ENCODE peak calls at places on chromosome 11, in five cellular contexts. One of them, this sample, is unnamed.

GRCh38 chr11:61626580-61627380 is 45.9 kb upstream of the SYT7 start:
- DNase-seq in lung: peak
- DNase-seq in transverse colon: peak
- DNase-seq in fibroblast of mammary gland: no peak
- DNase-seq in A549: no peak
- DNase-seq in this sample: no peak

GRCh38 chr11:113470233-113470632 is 5.0 kb downstream of the DRD2 start:
- DNase-seq in lung: no peak
- DNase-seq in transverse colon: no peak
- DNase-seq in fibroblast of mammary gland: no peak
- DNase-seq in A549: no peak
- DNase-seq in this sample: no peak

GRCh38 chr11:11978792-11979486 is 29.5 kb downstream of the DKK3 start:
- DNase-seq in lung: no peak
- DNase-seq in transverse colon: peak
- DNase-seq in fibroblast of mammary gland: peak
- DNase-seq in A549: no peak
- DNase-seq in this sample: peak

GRCh38 chr11:31913985-31914384 is 102.9 kb upstream of the PAX6 start:
- DNase-seq in lung: no peak
- DNase-seq in transverse colon: no peak
- DNase-seq in fibroblast of mammary gland: no peak
- DNase-seq in A549: no peak
- DNase-seq in this sample: no peak

GRCh38 chr11:65112551-65113360 is 1.1 kb downstream of the TM7SF2 start:
- DNase-seq in lung: no peak
- DNase-seq in transverse colon: peak
- DNase-seq in fibroblast of mammary gland: no peak
- DNase-seq in A549: peak
- DNase-seq in this sample: peak

GRCh38 chr11:28963189-28963588 is 855.0 kb downstream of the METTL15 start:
- DNase-seq in lung: no peak
- DNase-seq in transverse colon: no peak
- DNase-seq in fibroblast of mammary gland: peak
- DNase-seq in A549: no peak
- DNase-seq in this sample: peak

GRCh38 chr11:94882931-94883330 is 90.4 kb downstream of the CWC15 start:
- DNase-seq in lung: no peak
- DNase-seq in transverse colon: no peak
- DNase-seq in fibroblast of mammary gland: no peak
- DNase-seq in A549: no peak
- DNase-seq in this sample: no peak

GRCh38 chr11:2759228-2760195 is 59.7 kb upstream of the KCNQ1OT1 start:
- DNase-seq in lung: no peak
- DNase-seq in transverse colon: peak
- DNase-seq in fibroblast of mammary gland: no peak
- DNase-seq in A549: no peak
- DNase-seq in this sample: no peak

GRCh38 chr11:73645570-73645969 is 811 bp upstream of the PLEKHB1 start:
- DNase-seq in lung: no peak
- DNase-seq in transverse colon: no peak
- DNase-seq in fibroblast of mammary gland: no peak
- DNase-seq in A549: no peak
- DNase-seq in this sample: no peak

GRCh38 chr11:27179334-27179733 is 138.7 kb downstream of the BBOX1 start:
- DNase-seq in lung: no peak
- DNase-seq in transverse colon: no peak
- DNase-seq in fibroblast of mammary gland: no peak
- DNase-seq in A549: no peak
- DNase-seq in this sample: no peak

GRCh38 chr11:125494033-125494364 is 2.1 kb downstream of the FEZ1 start:
- DNase-seq in lung: no peak
- DNase-seq in transverse colon: no peak
- DNase-seq in fibroblast of mammary gland: no peak
- DNase-seq in A549: no peak
- DNase-seq in this sample: no peak

GRCh38 chr11:125494987-125495725 is 909 bp downstream of the FEZ1 start:
- DNase-seq in lung: no peak
- DNase-seq in transverse colon: no peak
- DNase-seq in fibroblast of mammary gland: peak
- DNase-seq in A549: peak
- DNase-seq in this sample: peak

GRCh38 chr11:125498521-125498920 is 2.5 kb upstream of the FEZ1 start:
- DNase-seq in lung: no peak
- DNase-seq in transverse colon: no peak
- DNase-seq in fibroblast of mammary gland: no peak
- DNase-seq in A549: no peak
- DNase-seq in this sample: no peak

GRCh38 chr11:125496465-125496817 is 376 bp upstream of the FEZ1 start:
- DNase-seq in lung: no peak
- DNase-seq in transverse colon: no peak
- DNase-seq in fibroblast of mammary gland: no peak
- DNase-seq in A549: no peak
- DNase-seq in this sample: no peak

GRCh38 chr11:125494601-125494986 is 1.5 kb downstream of the FEZ1 start:
- DNase-seq in lung: no peak
- DNase-seq in transverse colon: no peak
- DNase-seq in fibroblast of mammary gland: no peak
- DNase-seq in A549: no peak
- DNase-seq in this sample: no peak
- H3K4me3 ChIP-seq in lung: no peak
- H3K4me3 ChIP-seq in transverse colon: peak
- H3K4me3 ChIP-seq in fibroblast of mammary gland: peak
- H3K4me3 ChIP-seq in A549: no peak
- H3K4me3 ChIP-seq in this sample: peak

GRCh38 chr11:116422976-116423375 is 349.8 kb downstream of the BUD13 start:
- DNase-seq in lung: no peak
- DNase-seq in transverse colon: no peak
- DNase-seq in fibroblast of mammary gland: no peak
- DNase-seq in A549: no peak
- DNase-seq in this sample: no peak
- TF ChIP-seq CTCF in lung: no peak
- TF ChIP-seq CTCF in transverse colon: no peak
- TF ChIP-seq CTCF in fibroblast of mammary gland: no peak
- TF ChIP-seq CTCF in A549: no peak
- TF ChIP-seq CTCF in this sample: no peak

GRCh38 chr11:86740628-86741488 is 59.5 kb upstream of the PRSS23 start:
- DNase-seq in lung: peak
- DNase-seq in transverse colon: peak
- DNase-seq in fibroblast of mammary gland: peak
- DNase-seq in A549: peak
- DNase-seq in this sample: peak
- H3K4me3 ChIP-seq in lung: no peak
- H3K4me3 ChIP-seq in transverse colon: no peak
- H3K4me3 ChIP-seq in fibroblast of mammary gland: no peak
- H3K4me3 ChIP-seq in A549: no peak
- H3K4me3 ChIP-seq in this sample: no peak

GRCh38 chr11:69662806-69663205 is 12.3 kb downstream of the LTO1 start:
- DNase-seq in lung: no peak
- DNase-seq in transverse colon: no peak
- DNase-seq in fibroblast of mammary gland: no peak
- DNase-seq in A549: no peak
- DNase-seq in this sample: no peak

GRCh38 chr11:69663326-69663725 is 11.8 kb downstream of the LTO1 start:
- DNase-seq in lung: no peak
- DNase-seq in transverse colon: no peak
- DNase-seq in fibroblast of mammary gland: no peak
- DNase-seq in A549: no peak
- DNase-seq in this sample: no peak

GRCh38 chr11:69661413-69661715 is 13.8 kb downstream of the LTO1 start:
- DNase-seq in lung: no peak
- DNase-seq in transverse colon: no peak
- DNase-seq in fibroblast of mammary gland: no peak
- DNase-seq in A549: no peak
- DNase-seq in this sample: no peak

GRCh38 chr11:69664103-69664775 is 10.9 kb downstream of the LTO1 start:
- DNase-seq in lung: no peak
- DNase-seq in transverse colon: no peak
- DNase-seq in fibroblast of mammary gland: no peak
- DNase-seq in A549: no peak
- DNase-seq in this sample: no peak

GRCh38 chr11:69662021-69662698 is 13.0 kb downstream of the LTO1 start:
- DNase-seq in lung: no peak
- DNase-seq in transverse colon: no peak
- DNase-seq in fibroblast of mammary gland: peak
- DNase-seq in A549: peak
- DNase-seq in this sample: no peak
- TF ChIP-seq CTCF in lung: no peak
- TF ChIP-seq CTCF in transverse colon: no peak
- TF ChIP-seq CTCF in fibroblast of mammary gland: peak
- TF ChIP-seq CTCF in A549: no peak
- TF ChIP-seq CTCF in this sample: peak